ENCODE peak calls at places on chromosomes 12 and 14, in six cellular contexts. T is C1 segment of cervical spinal cord; N is nephron progenitor cell; V is activated CD4-positive, alpha-beta T cell treated with anti-CD3 and anti-CD28 coated beads for 4 hours; U is stimulated activated CD8-positive, alpha-beta memory T cell treated with anti-CD3 and anti-CD28 coated beads, Interleukin-2, amount 100 ng/mL, for 1 hour; K is NCI-H1092. O is an unnamed sample.

GRCh38 chr12:104219361-104219892 is 3.8 kb downstream of the TXNRD1 start:
- DNase-seq in T (no peak), N (no peak), V (no peak), U (no peak), K (no peak), O (no peak)

GRCh38 chr12:66903782-66904396 is 225.0 kb upstream of the GRIP1 start:
- DNase-seq in T (no peak), N (no peak), V (no peak), U (no peak), K (no peak), O (no peak)

GRCh38 chr14:102749393-102749792 is 27.9 kb upstream of the TRAF3 start:
- DNase-seq in T (no peak), N (no peak), V (no peak), U (no peak), K (peak; percentile 51), O (peak; percentile 48)

GRCh38 chr12:52063986-52064649 is 5.7 kb upstream of the ATG101 start:
- DNase-seq in T (peak; percentile 58), N (no peak), V (no peak), U (no peak), K (no peak), O (no peak)

GRCh38 chr12:16118586-16118985 is 158.9 kb downstream of the SLC15A5 start:
- DNase-seq in T (no peak), N (no peak), V (no peak), U (no peak), K (no peak), O (peak; percentile 39)

GRCh38 chr14:71647086-71647784 is 285.0 kb upstream of the RGS6 start:
- DNase-seq in T (no peak), N (no peak), V (no peak), U (no peak), K (no peak), O (peak; percentile 38)

GRCh38 chr14:74973003-74973614 is 17.7 kb upstream of the PGF start:
- DNase-seq in T (no peak), N (no peak), V (no peak), U (no peak), K (no peak), O (no peak)

GRCh38 chr12:127722651-127723050 is 544.3 kb upstream of the TMEM132C start:
- DNase-seq in T (no peak), N (no peak), V (no peak), U (no peak), K (peak; percentile 12), O (no peak)

GRCh38 chr12:46110220-46110700 is 119.9 kb upstream of the SCAF11 start:
- DNase-seq in T (no peak), N (no peak), V (no peak), U (no peak), K (no peak), O (no peak)

GRCh38 chr12:124576061-124576650 is 8.7 kb upstream of the NCOR2 start:
- DNase-seq in T (no peak), N (no peak), V (no peak), U (no peak), K (no peak), O (no peak)

GRCh38 chr14:69572634-69573135 is 2.0 kb downstream of the CCDC177 start:
- DNase-seq in T (no peak), N (no peak), V (no peak), U (no peak), K (no peak), O (no peak)

GRCh38 chr12:78226763-78227162 is 396.1 kb downstream of the NAV3 start:
- DNase-seq in T (no peak), N (no peak), V (no peak), U (no peak), K (no peak), O (no peak)

GRCh38 chr14:55339770-55340169 is 68.5 kb downstream of the FBXO34 start:
- DNase-seq in T (no peak), N (no peak), V (peak; percentile 40), U (no peak), K (no peak), O (no peak)

GRCh38 chr12:122203301-122203967 is at the start of gene B3GNT4:
- DNase-seq in T (no peak), N (peak; percentile 68), V (peak; percentile 78), U (peak; percentile 59), K (peak; percentile 10), O (peak; percentile 84)

GRCh38 chr14:88468396-88468795 is 82.9 kb downstream of the SPATA7 start:
- DNase-seq in T (no peak), N (no peak), V (no peak), U (no peak), K (no peak), O (no peak)

GRCh38 chr12:110619534-110619953 is 5.6 kb downstream of the TCTN1 start:
- DNase-seq in T (no peak), N (no peak), V (no peak), U (no peak), K (no peak), O (no peak)

GRCh38 chr14:104099096-104100041 is 13.9 kb downstream of the ASPG start:
- DNase-seq in T (no peak), N (no peak), V (no peak), U (no peak), K (no peak), O (no peak)

GRCh38 chr12:6285063-6285477 is 25.4 kb upstream of the PLEKHG6 start:
- DNase-seq in T (no peak), N (peak; percentile 76), V (peak; percentile 68), U (peak; percentile 19), K (peak; percentile 55), O (peak; percentile 82)

GRCh38 chr12:102957339-102958050 is at the start of gene ASCL1:
- DNase-seq in T (peak; percentile 34), N (peak; percentile 44), V (no peak), U (no peak), K (peak; percentile 88), O (peak; percentile 78)

GRCh38 chr12:106584104-106585064 is 1.6 kb downstream of the RFX4 start:
- DNase-seq in T (peak; percentile 26), N (peak; percentile 48), V (no peak), U (no peak), K (no peak), O (peak; percentile 67)

GRCh38 chr12:8692573-8692972 is 5.2 kb upstream of the RIMKLB start:
- DNase-seq in T (peak; percentile 8), N (peak; percentile 50), V (no peak), U (no peak), K (peak; percentile 70), O (peak; percentile 86)

GRCh38 chr14:101594511-101595148 is 33.3 kb downstream of the DIO3 start:
- DNase-seq in T (no peak), N (no peak), V (no peak), U (no peak), K (no peak), O (no peak)

GRCh38 chr12:102388469-102388868 is 91.9 kb downstream of the IGF1 start:
- DNase-seq in T (no peak), N (no peak), V (no peak), U (no peak), K (no peak), O (no peak)

GRCh38 chr12:122137229-122137628 is 36.8 kb downstream of the IL31 start:
- DNase-seq in T (no peak), N (peak; percentile 48), V (no peak), U (no peak), K (no peak), O (peak; percentile 88)

GRCh38 chr14:75595211-75595610 is 16.8 kb downstream of the FLVCR2 start:
- DNase-seq in T (no peak), N (no peak), V (no peak), U (no peak), K (no peak), O (no peak)

GRCh38 chr12:104519190-104519857 is 62.6 kb downstream of the CHST11 start:
- DNase-seq in T (no peak), N (no peak), V (no peak), U (peak; percentile 14), K (no peak), O (no peak)

GRCh38 chr12:12016284-12017100 is 54.2 kb upstream of the BCL2L14 start:
- DNase-seq in T (no peak), N (no peak), V (peak; percentile 36), U (no peak), K (no peak), O (no peak)

GRCh38 chr14:57863471-57863870 is 2.4 kb downstream of the SLC35F4 start:
- DNase-seq in T (no peak), N (no peak), V (no peak), U (no peak), K (no peak), O (no peak)

GRCh38 chr12:24045816-24046257 is 96.4 kb upstream of the SOX5 start:
- DNase-seq in T (no peak), N (no peak), V (no peak), U (no peak), K (no peak), O (no peak)

GRCh38 chr12:100375023-100375737 is 18.3 kb downstream of the SLC17A8 start:
- DNase-seq in T (peak; percentile 71), N (no peak), V (no peak), U (no peak), K (peak; percentile 48), O (no peak)

GRCh38 chr12:1318327-1319031 is 275.9 kb downstream of the FBXL14 start:
- DNase-seq in T (peak; percentile 37), N (peak; percentile 43), V (no peak), U (no peak), K (peak; percentile 90), O (peak; percentile 65)

GRCh38 chr12:52353766-52354165 is 13.5 kb downstream of the KRT85 start:
- DNase-seq in T (no peak), N (no peak), V (no peak), U (no peak), K (no peak), O (no peak)

GRCh38 chr12:116370004-116370404 is 92.5 kb upstream of the MED13L start:
- DNase-seq in T (no peak), N (no peak), V (no peak), U (no peak), K (no peak), O (no peak)

GRCh38 chr14:105268736-105269354 is 20.5 kb downstream of the BTBD6 start:
- DNase-seq in T (no peak), N (no peak), V (no peak), U (no peak), K (no peak), O (no peak)

GRCh38 chr14:95364481-95365209 is 44.9 kb upstream of the CLMN start:
- DNase-seq in T (no peak), N (no peak), V (no peak), U (no peak), K (no peak), O (no peak)